ENCODE peak calls at places on chromosomes 1 and 21, in nine cellular contexts. I, A, U, C, H, W, Z, F and K are unnamed samples.
A peak's percentile ranks its signal among the peaks of the same experiment; 100 is the strongest.

GRCh38 chr1:33985656-33986055 is 121.8 kb downstream of the HMGB4 start:
- DNase-seq in I (no peak), A (no peak), U (no peak), C (no peak), H (no peak), W (no peak), Z (no peak), F (no peak), K (no peak)

GRCh38 chr1:43557744-43558245 is 27.1 kb downstream of the PTPRF start:
- DNase-seq in I (no peak), A (no peak), U (no peak), C (no peak), H (no peak), W (peak; percentile 45), Z (no peak), F (no peak), K (no peak)

GRCh38 chr1:186841599-186841998 is 12.8 kb downstream of the PLA2G4A start:
- DNase-seq in I (no peak), A (no peak), U (no peak), C (no peak), H (no peak), W (no peak), Z (no peak), F (no peak), K (no peak)

GRCh38 chr1:211753649-211754251 is 76.8 kb downstream of the LPGAT1 start:
- DNase-seq in I (no peak), A (no peak), U (no peak), C (no peak), H (no peak), W (no peak), Z (no peak), F (no peak), K (no peak)

GRCh38 chr1:187617776-187618175 is 789.0 kb downstream of the PLA2G4A start:
- DNase-seq in I (no peak), A (no peak), U (no peak), C (no peak), H (no peak), W (no peak), Z (no peak), F (no peak), K (no peak)

GRCh38 chr1:64200064-64200463 is 3.4 kb upstream of the UBE2U start:
- DNase-seq in I (no peak), A (no peak), U (no peak), C (no peak), H (no peak), W (no peak), Z (no peak), F (no peak), K (no peak)

GRCh38 chr1:93608188-93609109 is 73.2 kb downstream of the BCAR3 start:
- DNase-seq in I (no peak), A (no peak), U (no peak), C (no peak), H (no peak), W (no peak), Z (no peak), F (no peak), K (no peak)

GRCh38 chr21:36744560-36745231 is 45.8 kb downstream of the SIM2 start:
- DNase-seq in I (no peak), A (peak; percentile 98), U (no peak), C (no peak), H (no peak), W (no peak), Z (peak; percentile 61), F (no peak), K (no peak)

GRCh38 chr21:31873696-31874599 is 1.1 kb downstream of the HUNK start:
- DNase-seq in I (peak; percentile 32), A (peak; percentile 38), U (no peak), C (peak; percentile 35), H (no peak), W (peak; percentile 85), Z (peak; percentile 24), F (peak; percentile 37), K (no peak)

GRCh38 chr1:204961765-204962419 is 81.1 kb upstream of the CNTN2 start:
- DNase-seq in I (no peak), A (no peak), U (no peak), C (no peak), H (no peak), W (peak; percentile 26), Z (peak; percentile 20), F (peak; percentile 33), K (no peak)

GRCh38 chr1:201665036-201665435 is 126.1 kb downstream of the NAV1 start:
- DNase-seq in I (no peak), A (no peak), U (no peak), C (no peak), H (no peak), W (no peak), Z (no peak), F (no peak), K (no peak)

GRCh38 chr1:112744019-112744578 is 29.0 kb upstream of the PPM1J start:
- DNase-seq in I (no peak), A (peak; percentile 5), U (no peak), C (no peak), H (no peak), W (no peak), Z (no peak), F (no peak), K (no peak)

GRCh38 chr1:5718716-5719632 is 273.3 kb downstream of the NPHP4 start:
- DNase-seq in I (no peak), A (no peak), U (no peak), C (no peak), H (no peak), W (no peak), Z (no peak), F (no peak), K (no peak)

GRCh38 chr1:201686709-201687455 is 142.1 kb upstream of the IPO9 start:
- DNase-seq in I (no peak), A (peak; percentile 60), U (no peak), C (no peak), H (no peak), W (peak; percentile 61), Z (peak; percentile 54), F (no peak), K (peak; percentile 24)

GRCh38 chr21:24829397-24829796 is 777.9 kb downstream of the MRPL39 start:
- DNase-seq in I (no peak), A (no peak), U (no peak), C (no peak), H (no peak), W (no peak), Z (no peak), F (no peak), K (no peak)

GRCh38 chr1:26305667-26306289 is 658 bp downstream of the UBXN11 start:
- DNase-seq in I (no peak), A (no peak), U (no peak), C (no peak), H (no peak), W (no peak), Z (no peak), F (no peak), K (peak; percentile 19)

GRCh38 chr1:172497230-172497629 is 35.7 kb upstream of the SUCO start:
- DNase-seq in I (no peak), A (no peak), U (no peak), C (no peak), H (no peak), W (peak; percentile 5), Z (no peak), F (no peak), K (no peak)

GRCh38 chr1:119075614-119076013 is 64.8 kb downstream of the WARS2 start:
- DNase-seq in I (no peak), A (no peak), U (no peak), C (no peak), H (no peak), W (no peak), Z (no peak), F (no peak), K (no peak)

GRCh38 chr1:45243476-45244343 is 37.3 kb upstream of the ZSWIM5 start:
- DNase-seq in I (no peak), A (no peak), U (no peak), C (no peak), H (no peak), W (no peak), Z (no peak), F (no peak), K (no peak)

GRCh38 chr1:233183226-233184020 is 112.1 kb downstream of the PCNX2 start:
- DNase-seq in I (no peak), A (no peak), U (no peak), C (no peak), H (no peak), W (no peak), Z (no peak), F (no peak), K (no peak)

GRCh38 chr1:229753764-229754553 is 127.9 kb downstream of the URB2 start:
- DNase-seq in I (no peak), A (no peak), U (no peak), C (no peak), H (no peak), W (no peak), Z (no peak), F (no peak), K (no peak)

GRCh38 chr1:36492491-36492890 is 9.8 kb upstream of the CSF3R start:
- DNase-seq in I (no peak), A (no peak), U (no peak), C (no peak), H (no peak), W (no peak), Z (no peak), F (no peak), K (no peak)

GRCh38 chr1:77834771-77835334 is 53.6 kb upstream of the NEXN start:
- DNase-seq in I (no peak), A (peak; percentile 11), U (no peak), C (peak; percentile 65), H (no peak), W (peak; percentile 8), Z (no peak), F (no peak), K (no peak)

GRCh38 chr1:214593158-214593557 is 9.8 kb upstream of the CENPF start:
- DNase-seq in I (no peak), A (no peak), U (no peak), C (no peak), H (no peak), W (no peak), Z (no peak), F (no peak), K (no peak)

GRCh38 chr1:1510912-1511532 is 940 bp upstream of the ATAD3A start:
- DNase-seq in I (no peak), A (no peak), U (no peak), C (no peak), H (no peak), W (peak; percentile 47), Z (peak; percentile 26), F (no peak), K (peak; percentile 56)